ENCODE peak calls at places on chromosomes 3 and 15, in seven cellular contexts. J is kidney, C is GM04504, I is GM12891, Q is fibroblast of the aortic adventitia, P is breast epithelium, D is T-helper 17 cell. S is an unnamed sample.

GRCh38 chr3:111829023-111829422 is 30.0 kb upstream of the PHLDB2 start:
- DNase-seq in C (no peak), Q (no peak), J (no peak), D (no peak), I (no peak), P (no peak), S (no peak)

GRCh38 chr3:42612147-42612680 is 11.7 kb downstream of the NKTR start:
- DNase-seq in I (no peak), C (no peak), D (no peak), P (no peak), Q (no peak), J (no peak), S (no peak)

GRCh38 chr3:185702564-185703225 is 116.6 kb downstream of the SENP2 start:
- DNase-seq in Q (no peak), C (no peak), D (no peak), I (no peak), J (no peak), P (no peak), S (no peak)

GRCh38 chr3:39267631-39268553 is 11.9 kb downstream of the CX3CR1 start:
- DNase-seq in C (no peak), J (no peak), P (no peak), D (peak), Q (no peak), I (no peak), S (peak)

GRCh38 chr3:88640581-88640980 is 466.8 kb upstream of the EPHA3 start:
- DNase-seq in C (no peak), Q (no peak), I (no peak), D (no peak), J (no peak), P (no peak), S (no peak)

GRCh38 chr3:27133062-27133461 is 236.1 kb downstream of the NEK10 start:
- DNase-seq in P (no peak), I (no peak), D (no peak), Q (peak), C (no peak), J (no peak), S (no peak)

GRCh38 chr3:195847061-195847950 is 35.6 kb upstream of the MUC4 start:
- DNase-seq in C (no peak), I (no peak), P (no peak), Q (peak), J (peak), D (no peak), S (no peak)

GRCh38 chr3:52093751-52094525 is 37.6 kb upstream of the DUSP7 start:
- DNase-seq in P (no peak), D (no peak), C (no peak), J (peak), I (no peak), Q (no peak), S (no peak)

GRCh38 chr3:187112934-187113793 is 26.1 kb downstream of the RPL39L start:
- DNase-seq in Q (peak), J (no peak), C (peak), I (no peak), P (no peak), D (no peak), S (no peak)

GRCh38 chr3:36511761-36512496 is 131.6 kb downstream of the STAC start:
- DNase-seq in D (no peak), I (no peak), P (no peak), Q (no peak), C (no peak), J (no peak), S (no peak)

GRCh38 chr15:94066811-94067210 is 164.6 kb upstream of the MCTP2 start:
- DNase-seq in C (no peak), D (no peak), I (no peak), J (no peak), P (no peak), Q (no peak), S (no peak)

GRCh38 chr3:190077646-190078045 is 43.1 kb downstream of the P3H2 start:
- DNase-seq in P (no peak), C (no peak), D (no peak), Q (peak), I (no peak), J (no peak), S (no peak)

GRCh38 chr3:55491296-55491816 is 4.2 kb upstream of the WNT5A start:
- DNase-seq in Q (peak), D (no peak), I (no peak), J (no peak), C (peak), P (no peak), S (no peak)

GRCh38 chr15:92693922-92694331 is 38.4 kb upstream of the FAM174B start:
- DNase-seq in Q (no peak), I (no peak), C (no peak), D (no peak), P (no peak), J (no peak), S (no peak)

GRCh38 chr15:54772663-54773062 is 424.1 kb downstream of the RSL24D1 start:
- DNase-seq in C (no peak), J (no peak), Q (no peak), I (no peak), P (no peak), D (no peak), S (no peak)

GRCh38 chr15:62280625-62281024 is 115.5 kb upstream of the C2CD4B start:
- DNase-seq in D (no peak), P (no peak), I (no peak), Q (no peak), C (no peak), J (no peak), S (no peak)

GRCh38 chr3:47758261-47759025 is 23.2 kb downstream of the SMARCC1 start:
- DNase-seq in I (no peak), C (no peak), J (no peak), P (no peak), D (no peak), Q (no peak), S (no peak)

GRCh38 chr3:155230382-155230781 is 63.1 kb downstream of the STRIT1 start:
- DNase-seq in D (no peak), Q (peak), P (no peak), I (no peak), J (no peak), C (peak), S (no peak)

GRCh38 chr3:33061782-33062181 is 35.2 kb downstream of the GLB1 start:
- DNase-seq in I (no peak), J (no peak), Q (peak), D (peak), C (peak), P (no peak), S (no peak)

GRCh38 chr3:149003653-149004305 is 12.4 kb downstream of the GYG1 start:
- DNase-seq in C (no peak), J (no peak), I (no peak), P (no peak), D (no peak), Q (no peak), S (no peak)

GRCh38 chr15:71048913-71049675 is 66.2 kb upstream of the THSD4 start:
- DNase-seq in J (no peak), P (no peak), C (no peak), D (no peak), I (no peak), Q (peak), S (no peak)

GRCh38 chr3:52128118-52128683 is 26.0 kb downstream of the POC1A start:
- DNase-seq in I (no peak), D (no peak), C (peak), P (no peak), Q (peak), J (peak), S (no peak)

GRCh38 chr3:141556034-141556433 is 69.2 kb downstream of the RASA2 start:
- DNase-seq in Q (peak), C (no peak), D (no peak), P (no peak), J (no peak), I (no peak), S (no peak)

GRCh38 chr15:52496776-52497470 is 31.8 kb downstream of the MYO5A start:
- DNase-seq in C (peak), J (no peak), D (no peak), P (no peak), Q (peak), I (no peak), S (no peak)